ENCODE peak calls at places on chromosomes 12 and 14, in eight cellular contexts. R, A, M, J, P, K, D and E are unnamed samples.

GRCh38 chr12:3553221-3553620 is 62.2 kb downstream of the PRMT8 start:
- DNase-seq in K (no peak), P (no peak), D (no peak), M (no peak), J (no peak), A (no peak), R (no peak), E (no peak)

GRCh38 chr12:116959845-116960514 is 49.2 kb downstream of the FBXW8 start:
- DNase-seq in J (no peak), K (no peak), R (no peak), M (no peak), P (no peak), D (peak), A (no peak), E (no peak)

GRCh38 chr12:2306012-2306411 is 253.2 kb downstream of the CACNA1C start:
- DNase-seq in M (no peak), D (peak), K (no peak), P (no peak), J (no peak), A (no peak), R (peak), E (peak)

GRCh38 chr14:22753586-22753985 is 12.9 kb upstream of the OXA1L start:
- DNase-seq in D (no peak), J (no peak), R (no peak), P (no peak), M (no peak), K (peak), A (no peak), E (no peak)

GRCh38 chr14:95452176-95452889 is 64.1 kb downstream of the SYNE3 start:
- DNase-seq in D (no peak), K (peak), A (no peak), P (no peak), M (peak), R (peak), J (no peak), E (peak)

GRCh38 chr12:111330800-111331752 is 37.8 kb downstream of the PHETA1 start:
- DNase-seq in P (no peak), D (peak), A (no peak), J (peak), M (peak), K (peak), R (peak), E (peak)

GRCh38 chr14:29069228-29069627 is 302.6 kb downstream of the FOXG1 start:
- DNase-seq in R (no peak), P (no peak), M (no peak), A (no peak), K (no peak), J (no peak), D (no peak), E (no peak)

GRCh38 chr14:94682061-94682516 is 69.9 kb downstream of the SERPINA3 start:
- DNase-seq in D (no peak), M (no peak), R (peak), J (no peak), K (no peak), A (no peak), P (peak), E (no peak)

GRCh38 chr14:99793213-99794155 is at the start of gene EML1:
- DNase-seq in M (peak), D (peak), J (peak), K (peak), R (peak), P (no peak), A (no peak), E (peak)

GRCh38 chr12:25648460-25648859 is 95.4 kb upstream of the LMNTD1 start:
- DNase-seq in R (peak), J (peak), A (no peak), P (peak), K (peak), M (peak), D (peak), E (no peak)

GRCh38 chr14:80681651-80682050 is 259.9 kb downstream of the CEP128 start:
- DNase-seq in R (no peak), K (peak), A (no peak), J (no peak), D (no peak), M (no peak), P (no peak), E (no peak)

GRCh38 chr12:47244730-47245285 is 165.0 kb upstream of the AMIGO2 start:
- DNase-seq in D (no peak), P (no peak), R (no peak), K (no peak), J (no peak), A (no peak), M (no peak), E (no peak)

GRCh38 chr14:50647753-50648152 is 20.4 kb downstream of the SAV1 start:
- DNase-seq in R (no peak), P (no peak), M (no peak), D (no peak), J (no peak), K (peak), A (no peak), E (no peak)

GRCh38 chr12:42868291-42868690 is 278.7 kb upstream of the PRICKLE1 start:
- DNase-seq in M (no peak), P (no peak), A (no peak), R (no peak), J (peak), D (peak), K (no peak), E (no peak)

GRCh38 chr12:28938056-28938455 is 211.0 kb upstream of the FAR2 start:
- DNase-seq in D (no peak), A (no peak), M (no peak), K (no peak), J (no peak), R (no peak), P (no peak), E (no peak)

GRCh38 chr12:4380332-4380731 is 820 bp upstream of the FGF23 start:
- DNase-seq in A (no peak), K (no peak), D (no peak), P (no peak), R (no peak), J (no peak), M (no peak), E (no peak)

GRCh38 chr14:87049886-87050820 is 942.8 kb downstream of the GALC start:
- DNase-seq in D (no peak), R (peak), J (peak), K (peak), M (peak), A (no peak), P (no peak), E (peak)

GRCh38 chr12:40697566-40698257 is 5.5 kb downstream of the CNTN1 start:
- DNase-seq in M (no peak), D (no peak), J (peak), K (no peak), A (no peak), P (no peak), R (no peak), E (no peak)